ENCODE peak calls at places on chromosomes 7 and 10, in five cellular contexts. G is lower lobe of right lung, W is cardiac muscle cell, C is stomach, F is spleen. L is an unnamed sample.

GRCh38 chr10:89389254-89389653 is 3.2 kb upstream of the IFIT1 start:
- DNase-seq in G (no peak), W (no peak), C (no peak), F (no peak), L (no peak)

GRCh38 chr10:48951707-48952106 is 12.1 kb upstream of the LRRC18 start:
- DNase-seq in G (no peak), W (no peak), C (no peak), F (no peak), L (no peak)

GRCh38 chr10:99689461-99689860 is 30.2 kb downstream of the ENTPD7 start:
- DNase-seq in G (no peak), W (no peak), C (no peak), F (no peak), L (no peak)

GRCh38 chr10:4132216-4132556 is 347.2 kb upstream of the KLF6 start:
- DNase-seq in G (no peak), W (no peak), C (no peak), F (no peak), L (no peak)

GRCh38 chr10:124748953-124749645 is 4.9 kb upstream of the FAM53B start:
- DNase-seq in G (no peak), W (no peak), C (no peak), F (no peak), L (no peak)

GRCh38 chr10:103618575-103619423 is 125.3 kb downstream of the NEURL1 start:
- DNase-seq in G (no peak), W (no peak), C (peak; percentile 59), F (no peak), L (no peak)

GRCh38 chr7:102096706-102097427 is 189.8 kb upstream of the SH2B2 start:
- DNase-seq in G (no peak), W (no peak), C (no peak), F (no peak), L (no peak)

GRCh38 chr7:47088329-47089067 is 493.4 kb downstream of the TNS3 start:
- DNase-seq in G (peak; percentile 55), W (peak; percentile 86), C (peak; percentile 50), F (no peak), L (no peak)

GRCh38 chr7:112410087-112410486 is 40.2 kb upstream of the IFRD1 start:
- DNase-seq in G (no peak), W (no peak), C (no peak), F (no peak), L (no peak)

GRCh38 chr10:120810298-120810697 is 40.9 kb upstream of the WDR11 start:
- DNase-seq in G (no peak), W (peak; percentile 2), C (no peak), F (no peak), L (no peak)

GRCh38 chr7:47537716-47538640 is 43.9 kb downstream of the TNS3 start:
- DNase-seq in G (no peak), W (no peak), C (no peak), F (peak; percentile 61), L (no peak)

GRCh38 chr7:150434240-150434639 is 16.2 kb upstream of the GIMAP8 start:
- DNase-seq in G (no peak), W (no peak), C (no peak), F (no peak), L (no peak)

GRCh38 chr7:92682767-92683539 is 92.8 kb upstream of the FAM133B start:
- DNase-seq in G (no peak), W (no peak), C (no peak), F (no peak), L (no peak)

GRCh38 chr10:118978998-118979350 is 50.5 kb upstream of the NANOS1 start:
- DNase-seq in G (no peak), W (no peak), C (no peak), F (no peak), L (no peak)

GRCh38 chr7:96400001-96400400 is 78.1 kb upstream of the SLC25A13 start:
- DNase-seq in G (no peak), W (no peak), C (no peak), F (no peak), L (no peak)

GRCh38 chr7:103989785-103990775 is 622 bp upstream of the RELN start:
- DNase-seq in G (no peak), W (peak; percentile 81), C (no peak), F (no peak), L (no peak)

GRCh38 chr10:62056219-62056618 is 154.7 kb downstream of the ARID5B start:
- DNase-seq in G (no peak), W (no peak), C (no peak), F (no peak), L (no peak)
- H3K4me1 ChIP-seq in G (peaks cover 84% of the 10 kb centered on the region), W (peaks cover 38% of the 10 kb centered on the region), C (peaks cover 48% of the 10 kb centered on the region), F (peaks cover 61% of the 10 kb centered on the region), L (peaks cover 4% of the 10 kb centered on the region)

GRCh38 chr10:8405551-8405950 is 351.1 kb downstream of the GATA3 start:
- DNase-seq in G (no peak), W (no peak), C (no peak), F (no peak), L (no peak)

GRCh38 chr10:8402469-8403074 is 348.1 kb downstream of the GATA3 start:
- DNase-seq in G (no peak), W (no peak), C (no peak), F (no peak), L (no peak)

GRCh38 chr10:8401531-8401930 is 347.0 kb downstream of the GATA3 start:
- DNase-seq in G (no peak), W (no peak), C (no peak), F (no peak), L (no peak)

GRCh38 chr10:8404721-8405120 is 350.2 kb downstream of the GATA3 start:
- DNase-seq in G (no peak), W (no peak), C (no peak), F (no peak), L (no peak)

GRCh38 chr10:8403711-8404371 is 349.4 kb downstream of the GATA3 start:
- DNase-seq in G (no peak), W (peak; percentile 15), C (no peak), F (no peak), L (no peak)
- TF ChIP-seq CTCF in G (no peak), W (no peak), C (no peak), F (no peak), L (no peak)

DNA sequence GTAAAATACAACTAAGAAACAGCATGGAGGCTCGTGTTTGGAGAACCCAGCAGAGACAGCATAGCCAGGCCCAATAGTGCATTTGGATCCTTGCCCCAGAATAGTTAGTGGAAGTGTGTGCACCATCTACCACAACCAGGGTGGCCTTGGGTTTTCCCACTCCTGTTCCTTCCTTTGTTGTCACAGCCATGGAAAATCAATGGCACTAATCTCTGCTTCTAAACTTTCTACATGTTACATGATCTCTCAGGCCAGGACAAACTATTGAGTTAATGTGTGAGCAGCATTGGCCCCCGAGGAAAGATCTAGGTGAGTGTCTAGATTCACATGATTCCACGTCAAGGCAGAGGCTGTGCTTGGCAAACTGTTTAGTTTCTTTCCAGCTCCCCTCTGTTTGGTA is 2.0 kb downstream of the CYP3A7 start:
- DNase-seq in G (no peak), W (no peak), C (no peak), F (no peak), L (no peak)
- H3K4me1 ChIP-seq in G (peaks cover 11% of the 10 kb centered on the region), W (peaks cover 5% of the 10 kb centered on the region), C (no peaks in the 10 kb centered on the region), F (no peaks in the 10 kb centered on the region), L (peaks cover 27% of the 10 kb centered on the region)

DNA sequence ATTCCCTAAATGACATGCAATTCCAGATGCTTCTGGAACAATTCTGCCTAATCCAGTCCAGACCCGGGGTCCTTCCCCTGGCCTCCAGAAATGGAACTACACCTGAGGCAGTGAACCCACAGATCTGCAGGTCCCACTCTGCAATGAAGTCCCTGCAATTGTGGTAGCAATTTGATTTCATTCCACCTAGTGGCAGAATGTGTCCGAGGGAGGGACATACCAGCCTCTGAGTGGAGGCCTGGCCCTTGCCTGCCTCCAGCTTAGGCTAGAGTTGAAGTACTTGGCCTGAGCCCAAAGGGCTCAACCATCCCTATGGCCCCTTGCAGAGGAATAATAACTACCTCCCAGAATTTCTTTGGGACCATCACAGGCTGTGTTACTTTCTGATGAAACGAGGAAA is 4.2 kb upstream of the CEP41 start:
- DNase-seq in G (no peak), W (no peak), C (no peak), F (no peak), L (no peak)
- TF ChIP-seq CTCF in G (no peak), W (no peak), C (no peak), F (no peak), L (no peak)

L was measured in RWPE2.